ENCODE peak calls at places on chromosomes 2 and 18, in nine cellular contexts. P is mammary epithelial cell; G is pons; B is activated CD8-positive, alpha-beta memory T cell treated with anti-CD3 and anti-CD28 coated beads for 48 hours; J is Kasumi-1; T is stimulated activated CD8-positive, alpha-beta memory T cell treated with anti-CD3 and anti-CD28 coated beads, Interleukin-4, amount 100 ng/mL, for 24 hours; O is GM10248; C is osteocyte; N is omental fat pad. S is an unnamed sample.

GRCh38 chr2:71510196-71510807 is 56.9 kb downstream of the DYSF start:
- DNase-seq in G (peak), T (peak), O (peak), C (peak), J (peak), P (peak), N (peak), B (peak), S (peak)

GRCh38 chr18:62812242-62812641 is 96.9 kb downstream of the PHLPP1 start:
- DNase-seq in P (no peak), J (no peak), C (no peak), T (no peak), B (no peak), G (no peak), O (no peak), N (no peak), S (no peak)

GRCh38 chr2:192669505-192670082 is 474.9 kb upstream of the TMEFF2 start:
- DNase-seq in C (no peak), G (no peak), T (no peak), J (no peak), N (no peak), B (no peak), P (no peak), O (no peak), S (no peak)

GRCh38 chr2:36379710-36380448 is 24.3 kb downstream of the CRIM1 start:
- DNase-seq in N (no peak), O (no peak), B (no peak), P (peak), G (no peak), T (no peak), J (no peak), C (no peak), S (no peak)

GRCh38 chr2:16632615-16633014 is 33.0 kb downstream of the CYRIA start:
- DNase-seq in J (no peak), T (no peak), O (no peak), B (no peak), C (no peak), G (no peak), N (no peak), P (no peak), S (no peak)

GRCh38 chr2:241859017-241859435 is 332 bp upstream of the PDCD1 start:
- DNase-seq in J (no peak), N (no peak), B (no peak), C (no peak), T (no peak), G (no peak), P (no peak), O (peak), S (no peak)

GRCh38 chr18:8730080-8730827 is 24.9 kb downstream of the MTCL1 start:
- DNase-seq in C (no peak), B (no peak), T (no peak), N (no peak), O (no peak), P (no peak), J (peak), G (peak), S (no peak)

GRCh38 chr2:241122376-241123002 is 20.4 kb upstream of the MTERF4 start:
- DNase-seq in G (no peak), T (no peak), O (no peak), C (no peak), B (no peak), N (no peak), P (no peak), J (no peak), S (no peak)

GRCh38 chr2:126999342-126999741 is 100.7 kb downstream of the TEX51 start:
- DNase-seq in G (no peak), J (no peak), N (no peak), T (no peak), P (no peak), C (peak), B (no peak), O (no peak), S (no peak)

GRCh38 chr18:3217930-3218647 is 1.7 kb downstream of the MYOM1 start:
- DNase-seq in J (no peak), C (peak), N (no peak), G (no peak), B (no peak), T (no peak), O (no peak), P (no peak), S (no peak)

GRCh38 chr18:10060469-10060782 is 146.6 kb downstream of the VAPA start:
- DNase-seq in N (no peak), C (no peak), J (no peak), G (no peak), P (no peak), O (no peak), B (no peak), T (no peak), S (no peak)

GRCh38 chr2:161269111-161269510 is 39.1 kb upstream of the PSMD14 start:
- DNase-seq in G (no peak), N (no peak), T (no peak), J (no peak), O (no peak), B (no peak), P (no peak), C (no peak), S (no peak)

GRCh38 chr2:24238158-24238557 is 63.3 kb downstream of the FAM228A start:
- DNase-seq in G (no peak), P (no peak), T (no peak), O (no peak), C (no peak), J (no peak), N (no peak), B (no peak), S (no peak)

GRCh38 chr2:1675633-1676032 is 68.7 kb downstream of the PXDN start:
- DNase-seq in P (peak), C (no peak), G (peak), J (no peak), B (no peak), O (no peak), N (no peak), T (no peak), S (no peak)

GRCh38 chr2:11904029-11904428 is 157.6 kb downstream of the LPIN1 start:
- DNase-seq in C (no peak), P (no peak), G (no peak), B (no peak), T (no peak), N (no peak), O (peak), J (peak), S (no peak)

GRCh38 chr2:218129756-218130155 is 3.9 kb downstream of the CXCR2 start:
- DNase-seq in G (no peak), B (no peak), O (no peak), C (no peak), T (no peak), N (no peak), J (no peak), P (peak), S (no peak)

GRCh38 chr2:11658208-11658607 is 11.8 kb downstream of the NTSR2 start:
- DNase-seq in P (peak), N (no peak), T (no peak), O (no peak), J (no peak), G (no peak), B (no peak), C (no peak), S (no peak)

GRCh38 chr18:56709463-56709862 is 58.3 kb downstream of the WDR7 start:
- DNase-seq in C (no peak), G (peak), P (peak), N (no peak), T (no peak), J (peak), O (peak), B (no peak), S (peak)

GRCh38 chr2:24740142-24740541 is 53.0 kb downstream of the PTRHD1 start:
- DNase-seq in C (no peak), P (no peak), J (no peak), N (no peak), G (no peak), T (no peak), O (no peak), B (no peak), S (no peak)

GRCh38 chr2:99707592-99707991 is 217.8 kb upstream of the REV1 start:
- DNase-seq in J (no peak), O (no peak), G (no peak), T (no peak), N (no peak), P (no peak), C (no peak), B (no peak), S (no peak)

GRCh38 chr2:98560256-98560771 is 48.0 kb downstream of the COA5 start:
- DNase-seq in J (no peak), G (no peak), O (no peak), N (no peak), T (no peak), C (no peak), P (peak), B (no peak), S (no peak)

GRCh38 chr2:27249077-27249890 is 13.6 kb downstream of the SLC30A3 start:
- DNase-seq in B (no peak), P (no peak), N (no peak), T (no peak), J (no peak), C (no peak), G (no peak), O (no peak), S (no peak)

GRCh38 chr2:162014751-162015150 is 59.3 kb downstream of the DPP4 start:
- DNase-seq in C (no peak), T (no peak), P (no peak), J (no peak), G (no peak), O (no peak), N (no peak), B (no peak), S (no peak)

GRCh38 chr2:108944601-108945241 is 44.3 kb downstream of the EDAR start:
- DNase-seq in T (no peak), C (no peak), N (no peak), J (no peak), O (no peak), P (no peak), G (no peak), B (no peak), S (no peak)

GRCh38 chr2:113755690-113756063 is 765 bp downstream of the SLC35F5 start:
- DNase-seq in P (peak), N (no peak), O (no peak), J (peak), C (no peak), G (peak), T (no peak), B (no peak), S (peak)

GRCh38 chr18:75827781-75828274 is 400.3 kb upstream of the SMIM21 start:
- DNase-seq in C (no peak), N (no peak), G (no peak), O (no peak), P (no peak), B (no peak), T (no peak), J (no peak), S (no peak)